ENCODE peak calls at places on chromosome 1, in seven cellular contexts. F is MM.1S, B is mammary epithelial cell, P is IMR-90, G is hepatocyte, A is K562, L is GM23248. V is an unnamed sample.
A peak's percentile ranks its signal among the peaks of the same experiment; 100 is the strongest.

GRCh38 chr1:173050865-173051264 is at the start of gene TNFSF18:
- DNase-seq in F (no peak), P (peak; percentile 45), A (no peak), B (peak; percentile 58), G (no peak), L (no peak), V (peak; percentile 78)

GRCh38 chr1:209625205-209625549 is 27.0 kb downstream of the LAMB3 start:
- DNase-seq in A (no peak), L (peak; percentile 48), B (no peak), P (no peak), G (no peak), F (no peak), V (no peak)

GRCh38 chr1:166910396-166910994 is 34.4 kb upstream of the TADA1 start:
- DNase-seq in L (peak; percentile 63), A (peak; percentile 86), P (peak; percentile 81), B (peak; percentile 87), F (peak; percentile 97), G (peak; percentile 91), V (peak; percentile 91)

GRCh38 chr1:239058190-239058589 is 328.2 kb upstream of the CHRM3 start:
- DNase-seq in L (no peak), F (no peak), G (no peak), B (no peak), A (no peak), P (no peak), V (no peak)

GRCh38 chr1:206912445-206913095 is 9.2 kb downstream of the FCMR start:
- DNase-seq in L (peak; percentile 84), G (peak; percentile 90), A (peak; percentile 86), B (peak; percentile 59), F (peak; percentile 88), P (peak; percentile 75), V (peak; percentile 37)

GRCh38 chr1:214581785-214582184 is 21.2 kb upstream of the CENPF start:
- DNase-seq in F (no peak), G (no peak), A (no peak), B (peak; percentile 93), L (peak; percentile 91), P (peak; percentile 91), V (peak; percentile 93)

GRCh38 chr1:103106426-103107321 is 1.6 kb downstream of the COL11A1 start:
- DNase-seq in A (no peak), F (peak; percentile 33), B (peak; percentile 36), L (peak; percentile 65), P (peak; percentile 30), G (peak; percentile 63), V (peak; percentile 54)

GRCh38 chr1:88311907-88312306 is 372.2 kb upstream of the PKN2 start:
- DNase-seq in A (no peak), B (peak; percentile 14), G (peak; percentile 42), L (no peak), F (no peak), P (no peak), V (peak; percentile 13)

GRCh38 chr1:221078260-221078965 is 199.2 kb downstream of the HLX start:
- DNase-seq in P (peak; percentile 51), A (no peak), G (no peak), B (no peak), F (no peak), L (peak; percentile 39), V (peak; percentile 22)

GRCh38 chr1:29689372-29690030 is 453.2 kb downstream of the PTPRU start:
- DNase-seq in A (no peak), F (no peak), B (no peak), P (no peak), L (no peak), G (no peak), V (no peak)

GRCh38 chr1:115496904-115497527 is 144.8 kb upstream of the VANGL1 start:
- DNase-seq in A (no peak), L (peak; percentile 80), G (peak; percentile 31), B (peak; percentile 87), P (peak; percentile 58), F (no peak), V (peak; percentile 82)

GRCh38 chr1:116933586-116934515 is 24.1 kb downstream of the PTGFRN start:
- DNase-seq in P (no peak), G (no peak), B (no peak), A (no peak), L (peak; percentile 9), F (no peak), V (no peak)

GRCh38 chr1:203057831-203058673 is 27.8 kb downstream of the MYOG start:
- DNase-seq in F (no peak), L (peak; percentile 70), P (peak; percentile 42), A (no peak), G (no peak), B (no peak), V (no peak)

GRCh38 chr1:223886516-223886921 is 40.8 kb upstream of the TP53BP2 start:
- DNase-seq in L (peak; percentile 1), A (no peak), F (no peak), G (peak; percentile 39), P (no peak), B (no peak), V (no peak)

GRCh38 chr1:25615563-25616079 is 970 bp upstream of the MAN1C1 start:
- DNase-seq in P (no peak), A (no peak), B (no peak), F (no peak), L (peak; percentile 14), G (no peak), V (no peak)

GRCh38 chr1:220811695-220812094 is 25.0 kb downstream of the MTARC1 start:
- DNase-seq in B (no peak), F (no peak), L (no peak), P (no peak), A (no peak), G (no peak), V (no peak)

GRCh38 chr1:66197785-66198184 is 336.2 kb upstream of the SGIP1 start:
- DNase-seq in F (no peak), B (no peak), P (no peak), G (peak; percentile 44), A (no peak), L (no peak), V (peak; percentile 38)

GRCh38 chr1:1891349-1892078 is 627 bp upstream of the GNB1 start:
- DNase-seq in F (no peak), B (peak; percentile 38), P (peak; percentile 45), G (peak; percentile 81), L (peak; percentile 83), A (peak; percentile 98), V (no peak)

GRCh38 chr1:1889847-1890505 is 911 bp downstream of the GNB1 start:
- DNase-seq in L (peak; percentile 76), F (peak; percentile 45), B (peak; percentile 41), P (peak; percentile 37), A (peak; percentile 74), G (peak; percentile 63), V (peak; percentile 27)

GRCh38 chr1:1890506-1891348 is at the start of gene GNB1:
- DNase-seq in B (peak; percentile 86), F (peak; percentile 89), P (peak; percentile 88), A (peak; percentile 96), L (peak; percentile 96), G (peak; percentile 96), V (peak; percentile 68)

GRCh38 chr1:1892079-1892762 is 1.3 kb upstream of the GNB1 start:
- DNase-seq in F (no peak), L (peak; percentile 59), P (no peak), B (no peak), G (no peak), A (no peak), V (no peak)

GRCh38 chr1:1889090-1889750 is 1.7 kb downstream of the GNB1 start:
- DNase-seq in A (no peak), B (no peak), G (no peak), F (no peak), L (peak; percentile 58), P (peak; percentile 24), V (no peak)
- H3K4me1 ChIP-seq in A (peaks cover 25% of the 10 kb centered on the region), B (peaks cover 20% of the 10 kb centered on the region), G (peaks cover 35% of the 10 kb centered on the region), F (peaks cover 18% of the 10 kb centered on the region), L (peaks cover 41% of the 10 kb centered on the region), P (peaks cover 11% of the 10 kb centered on the region), V (peaks cover 23% of the 10 kb centered on the region)

DNA sequence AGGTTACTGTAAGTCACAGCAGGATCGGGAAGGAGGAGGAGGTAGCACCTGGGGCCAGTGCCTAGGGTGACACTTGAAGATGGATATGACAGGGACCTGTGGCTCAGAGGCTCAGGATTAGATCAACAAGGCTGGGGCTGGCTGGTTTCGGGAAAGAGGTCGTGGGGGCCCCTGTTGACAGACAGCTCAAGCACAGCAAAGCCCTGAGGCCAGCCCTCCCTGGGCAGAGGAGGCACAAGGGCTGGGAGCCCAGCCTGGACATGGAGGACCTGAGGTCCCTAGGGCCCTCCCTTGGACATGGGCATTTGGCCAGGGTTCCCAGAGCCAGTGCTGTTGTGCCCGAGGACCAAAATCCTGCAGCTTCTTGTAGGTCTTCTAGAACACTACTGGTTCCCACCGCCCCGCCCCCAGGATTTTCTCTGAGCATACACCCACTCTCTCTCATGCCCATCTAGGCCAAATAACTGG is 2.9 kb upstream of the HCRTR1 start:
- DNase-seq in G (no peak), L (no peak), B (no peak), F (no peak), A (no peak), P (no peak), V (no peak)
- H3K27ac ChIP-seq in G (no peak overlapping the region), L (no peak overlapping the region), B (no peak overlapping the region), F (no peak overlapping the region), A (no peak overlapping the region), P (no peak overlapping the region), V (no peak overlapping the region)

GRCh38 chr1:51961231-51961630 is 29.3 kb downstream of the RAB3B start:
- DNase-seq in B (no peak), L (no peak), G (no peak), P (no peak), A (no peak), F (no peak), V (no peak)
- H2AFZ ChIP-seq in B (no peak overlapping the region), L (no peak overlapping the region), G (no peak overlapping the region), P (no peak overlapping the region), A (no peak overlapping the region), F (no peak overlapping the region), V (no peak overlapping the region)

GRCh38 chr1:54372978-54373377 is 33.2 kb downstream of the SSBP3 start:
- DNase-seq in G (no peak), A (no peak), F (no peak), L (no peak), P (no peak), B (no peak), V (no peak)
- H3K4me1 ChIP-seq in G (peaks cover 42% of the 10 kb centered on the region), A (peaks cover 44% of the 10 kb centered on the region), F (peaks cover 32% of the 10 kb centered on the region), L (peaks cover 11% of the 10 kb centered on the region), P (peaks cover 14% of the 10 kb centered on the region), B (peaks cover 7% of the 10 kb centered on the region), V (peaks cover 6% of the 10 kb centered on the region)

DNA sequence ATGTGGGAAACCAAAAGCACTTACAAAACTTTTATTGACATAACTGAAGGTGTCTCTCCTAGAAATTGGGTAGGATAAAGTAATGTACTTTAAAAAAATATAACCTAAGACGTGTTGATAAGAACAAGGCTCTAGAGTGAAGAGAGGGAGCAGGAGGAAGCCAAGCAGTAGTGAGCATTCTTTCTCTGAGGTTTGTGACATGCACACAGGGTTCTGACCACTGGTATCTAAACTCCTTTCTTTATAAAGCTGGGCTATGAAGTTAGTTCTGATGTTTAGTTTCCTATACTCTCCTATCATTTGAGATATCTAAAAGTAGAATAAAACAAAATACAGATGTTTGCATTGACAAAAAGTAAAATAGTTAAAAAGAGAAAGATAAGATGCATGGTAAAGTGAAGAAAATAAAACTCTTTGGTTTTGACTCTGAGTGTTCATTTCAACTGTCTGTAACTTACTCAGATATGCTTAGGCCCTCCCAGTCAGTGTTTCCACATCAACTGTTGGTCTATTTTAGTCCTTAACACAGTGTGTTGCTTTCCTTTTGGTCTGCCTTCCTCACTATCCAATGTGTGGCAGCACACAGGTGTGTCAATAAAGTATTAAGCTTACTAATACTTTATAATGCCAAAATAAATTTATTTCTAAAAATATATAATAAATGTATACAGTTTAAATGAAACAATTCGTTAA is 543.5 kb downstream of the PTPRC start:
- DNase-seq in A (no peak), L (no peak), G (no peak), P (peak; percentile 13), F (peak; percentile 45), B (no peak), V (peak; percentile 18)
- H3K27ac ChIP-seq in A (no peak overlapping the region), L (no peak overlapping the region), G (no peak overlapping the region), P (no peak overlapping the region), F (no peak overlapping the region), B (no peak overlapping the region), V (no peak overlapping the region)